ENCODE peak calls at places on chromosomes 6 and 20, in seven cellular contexts. One of them, this sample, is unnamed.
A peak's percentile ranks its signal among the peaks of the same experiment; 100 is the strongest.

GRCh38 chr20:39190666-39191570 is 228.8 kb downstream of the DHX35 start:
- DNase-seq in IMR-90: peak; percentile 44
- DNase-seq in HAP-1: no peak
- DNase-seq in GM23248: peak; percentile 88
- DNase-seq in CD4-positive, alpha-beta T cell: no peak
- DNase-seq in ascending aorta: no peak
- DNase-seq in psoas muscle: no peak
- DNase-seq in this sample: no peak

GRCh38 chr6:52331793-52332457 is 30.0 kb upstream of the PAQR8 start:
- DNase-seq in IMR-90: no peak
- DNase-seq in HAP-1: no peak
- DNase-seq in GM23248: no peak
- DNase-seq in CD4-positive, alpha-beta T cell: no peak
- DNase-seq in ascending aorta: no peak
- DNase-seq in psoas muscle: no peak
- DNase-seq in this sample: no peak

GRCh38 chr6:45713981-45714685 is 301.5 kb downstream of the CLIC5 start:
- DNase-seq in IMR-90: no peak
- DNase-seq in HAP-1: no peak
- DNase-seq in GM23248: no peak
- DNase-seq in CD4-positive, alpha-beta T cell: no peak
- DNase-seq in ascending aorta: no peak
- DNase-seq in psoas muscle: no peak
- DNase-seq in this sample: no peak

GRCh38 chr6:56356431-56356830 is 109.1 kb upstream of the COL21A1 start:
- DNase-seq in IMR-90: peak; percentile 44
- DNase-seq in HAP-1: no peak
- DNase-seq in GM23248: peak; percentile 79
- DNase-seq in CD4-positive, alpha-beta T cell: no peak
- DNase-seq in ascending aorta: no peak
- DNase-seq in psoas muscle: no peak
- DNase-seq in this sample: no peak

GRCh38 chr6:51360287-51360686 is 541.6 kb downstream of the TFAP2B start:
- DNase-seq in IMR-90: no peak
- DNase-seq in HAP-1: no peak
- DNase-seq in GM23248: no peak
- DNase-seq in CD4-positive, alpha-beta T cell: no peak
- DNase-seq in ascending aorta: no peak
- DNase-seq in psoas muscle: no peak
- DNase-seq in this sample: no peak

GRCh38 chr6:37819177-37819801 is at the start of gene ZFAND3:
- DNase-seq in IMR-90: peak; percentile 96
- DNase-seq in HAP-1: peak; percentile 97
- DNase-seq in GM23248: peak; percentile 99
- DNase-seq in CD4-positive, alpha-beta T cell: peak; percentile 89
- DNase-seq in ascending aorta: peak; percentile 98
- DNase-seq in psoas muscle: peak; percentile 99
- DNase-seq in this sample: peak; percentile 98

GRCh38 chr6:95087394-95088097 is 489.8 kb upstream of the MANEA start:
- DNase-seq in IMR-90: peak; percentile 94
- DNase-seq in HAP-1: peak; percentile 73
- DNase-seq in GM23248: peak; percentile 90
- DNase-seq in CD4-positive, alpha-beta T cell: no peak
- DNase-seq in ascending aorta: no peak
- DNase-seq in psoas muscle: no peak
- DNase-seq in this sample: peak; percentile 57

GRCh38 chr20:62812907-62813200 is 4.0 kb upstream of the COL9A3 start:
- DNase-seq in IMR-90: no peak
- DNase-seq in HAP-1: no peak
- DNase-seq in GM23248: no peak
- DNase-seq in CD4-positive, alpha-beta T cell: no peak
- DNase-seq in ascending aorta: no peak
- DNase-seq in psoas muscle: no peak
- DNase-seq in this sample: no peak

GRCh38 chr6:166490671-166491500 is 95.6 kb downstream of the RAMACL start:
- DNase-seq in IMR-90: peak; percentile 86
- DNase-seq in HAP-1: no peak
- DNase-seq in GM23248: no peak
- DNase-seq in CD4-positive, alpha-beta T cell: no peak
- DNase-seq in ascending aorta: no peak
- DNase-seq in psoas muscle: peak; percentile 19
- DNase-seq in this sample: no peak

GRCh38 chr6:153787341-153787606 is 251.8 kb upstream of the OPRM1 start:
- DNase-seq in IMR-90: no peak
- DNase-seq in HAP-1: no peak
- DNase-seq in GM23248: no peak
- DNase-seq in CD4-positive, alpha-beta T cell: no peak
- DNase-seq in ascending aorta: no peak
- DNase-seq in psoas muscle: no peak
- DNase-seq in this sample: no peak

GRCh38 chr6:55594442-55594841 is 15.4 kb upstream of the HMGCLL1 start:
- DNase-seq in IMR-90: no peak
- DNase-seq in HAP-1: no peak
- DNase-seq in GM23248: no peak
- DNase-seq in CD4-positive, alpha-beta T cell: no peak
- DNase-seq in ascending aorta: no peak
- DNase-seq in psoas muscle: no peak
- DNase-seq in this sample: no peak

GRCh38 chr6:136920216-136920857 is 1.8 kb upstream of the SLC35D3 start:
- DNase-seq in IMR-90: no peak
- DNase-seq in HAP-1: no peak
- DNase-seq in GM23248: peak; percentile 8
- DNase-seq in CD4-positive, alpha-beta T cell: no peak
- DNase-seq in ascending aorta: no peak
- DNase-seq in psoas muscle: no peak
- DNase-seq in this sample: no peak

DNA sequence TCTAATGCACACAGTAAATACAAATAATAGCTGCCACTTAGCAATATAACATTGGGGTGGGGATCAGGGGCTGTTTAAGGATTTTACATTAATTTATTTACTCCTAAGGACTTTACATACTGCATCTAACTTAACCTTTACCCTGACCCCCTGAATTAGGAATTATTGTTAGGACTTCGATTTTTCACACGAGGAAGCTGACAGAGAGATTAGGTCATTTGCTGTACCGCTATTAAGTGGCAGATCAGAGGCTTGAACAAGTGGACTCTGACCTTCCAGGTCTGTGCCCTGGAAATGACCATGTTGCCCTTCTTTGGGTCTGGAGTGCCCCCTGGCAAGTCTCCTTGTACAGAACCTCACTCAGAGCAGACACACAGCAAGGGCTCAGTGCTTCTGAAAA is 5.2 kb upstream of the ELMO2 start:
- DNase-seq in IMR-90: no peak
- DNase-seq in HAP-1: no peak
- DNase-seq in GM23248: no peak
- DNase-seq in CD4-positive, alpha-beta T cell: no peak
- DNase-seq in ascending aorta: no peak
- DNase-seq in psoas muscle: no peak
- DNase-seq in this sample: no peak
- H3K27me3 ChIP-seq in IMR-90: peaks cover 18% of the 10 kb centered on the region
- H3K27me3 ChIP-seq in HAP-1: peaks cover 3% of the 10 kb centered on the region
- H3K27me3 ChIP-seq in GM23248: peaks cover 24% of the 10 kb centered on the region
- H3K27me3 ChIP-seq in CD4-positive, alpha-beta T cell: peaks cover 11% of the 10 kb centered on the region
- H3K27me3 ChIP-seq in ascending aorta: no peaks in the 10 kb centered on the region
- H3K27me3 ChIP-seq in psoas muscle: no peaks in the 10 kb centered on the region
- H3K27me3 ChIP-seq in this sample: no peaks in the 10 kb centered on the region

GRCh38 chr6:97790926-97791590 is 508.0 kb upstream of the MMS22L start:
- DNase-seq in IMR-90: no peak
- DNase-seq in HAP-1: no peak
- DNase-seq in GM23248: no peak
- DNase-seq in CD4-positive, alpha-beta T cell: no peak
- DNase-seq in ascending aorta: no peak
- DNase-seq in psoas muscle: no peak
- DNase-seq in this sample: no peak
- H3K9me3 ChIP-seq in IMR-90: peaks cover 7% of the 10 kb centered on the region
- H3K9me3 ChIP-seq in HAP-1: no peaks in the 10 kb centered on the region
- H3K9me3 ChIP-seq in GM23248: no peaks in the 10 kb centered on the region
- H3K9me3 ChIP-seq in CD4-positive, alpha-beta T cell: peaks cover 4% of the 10 kb centered on the region
- H3K9me3 ChIP-seq in ascending aorta: no peaks in the 10 kb centered on the region
- H3K9me3 ChIP-seq in psoas muscle: no peaks in the 10 kb centered on the region
- H3K9me3 ChIP-seq in this sample: no peaks in the 10 kb centered on the region

GRCh38 chr6:30075094-30075986 is at the start of gene RNF39:
- DNase-seq in IMR-90: no peak
- DNase-seq in HAP-1: peak; percentile 19
- DNase-seq in GM23248: peak; percentile 29
- DNase-seq in CD4-positive, alpha-beta T cell: no peak
- DNase-seq in ascending aorta: no peak
- DNase-seq in psoas muscle: peak; percentile 39
- DNase-seq in this sample: no peak
- H3K27me3 ChIP-seq in IMR-90: peaks cover 81% of the 10 kb centered on the region
- H3K27me3 ChIP-seq in HAP-1: peaks cover 21% of the 10 kb centered on the region
- H3K27me3 ChIP-seq in GM23248: peaks cover 82% of the 10 kb centered on the region
- H3K27me3 ChIP-seq in CD4-positive, alpha-beta T cell: peaks cover 32% of the 10 kb centered on the region
- H3K27me3 ChIP-seq in ascending aorta: peaks cover 8% of the 10 kb centered on the region
- H3K27me3 ChIP-seq in psoas muscle: peaks cover 32% of the 10 kb centered on the region
- H3K27me3 ChIP-seq in this sample: peaks cover 9% of the 10 kb centered on the region

GRCh38 chr6:66103354-66103753 is 396.3 kb upstream of the EYS start:
- DNase-seq in IMR-90: no peak
- DNase-seq in HAP-1: no peak
- DNase-seq in GM23248: no peak
- DNase-seq in CD4-positive, alpha-beta T cell: no peak
- DNase-seq in ascending aorta: no peak
- DNase-seq in psoas muscle: no peak
- DNase-seq in this sample: no peak
- H3K9me3 ChIP-seq in IMR-90: peaks cover 5% of the 10 kb centered on the region
- H3K9me3 ChIP-seq in HAP-1: no peaks in the 10 kb centered on the region
- H3K9me3 ChIP-seq in GM23248: no peaks in the 10 kb centered on the region
- H3K9me3 ChIP-seq in CD4-positive, alpha-beta T cell: peaks cover 4% of the 10 kb centered on the region
- H3K9me3 ChIP-seq in ascending aorta: no peaks in the 10 kb centered on the region
- H3K9me3 ChIP-seq in psoas muscle: no peaks in the 10 kb centered on the region
- H3K9me3 ChIP-seq in this sample: no peaks in the 10 kb centered on the region

GRCh38 chr20:37256286-37256685 is 5.3 kb downstream of the GHRH start:
- DNase-seq in IMR-90: no peak
- DNase-seq in HAP-1: no peak
- DNase-seq in GM23248: no peak
- DNase-seq in CD4-positive, alpha-beta T cell: no peak
- DNase-seq in ascending aorta: no peak
- DNase-seq in psoas muscle: no peak
- DNase-seq in this sample: no peak

GRCh38 chr20:37259865-37260264 is 1.7 kb downstream of the GHRH start:
- DNase-seq in IMR-90: no peak
- DNase-seq in HAP-1: no peak
- DNase-seq in GM23248: no peak
- DNase-seq in CD4-positive, alpha-beta T cell: no peak
- DNase-seq in ascending aorta: no peak
- DNase-seq in psoas muscle: no peak
- DNase-seq in this sample: no peak

GRCh38 chr20:37259031-37259430 is 2.6 kb downstream of the GHRH start:
- DNase-seq in IMR-90: no peak
- DNase-seq in HAP-1: no peak
- DNase-seq in GM23248: no peak
- DNase-seq in CD4-positive, alpha-beta T cell: no peak
- DNase-seq in ascending aorta: no peak
- DNase-seq in psoas muscle: no peak
- DNase-seq in this sample: no peak

GRCh38 chr20:37257530-37257929 is 4.1 kb downstream of the GHRH start:
- DNase-seq in IMR-90: no peak
- DNase-seq in HAP-1: no peak
- DNase-seq in GM23248: no peak
- DNase-seq in CD4-positive, alpha-beta T cell: no peak
- DNase-seq in ascending aorta: no peak
- DNase-seq in psoas muscle: no peak
- DNase-seq in this sample: no peak

DNA sequence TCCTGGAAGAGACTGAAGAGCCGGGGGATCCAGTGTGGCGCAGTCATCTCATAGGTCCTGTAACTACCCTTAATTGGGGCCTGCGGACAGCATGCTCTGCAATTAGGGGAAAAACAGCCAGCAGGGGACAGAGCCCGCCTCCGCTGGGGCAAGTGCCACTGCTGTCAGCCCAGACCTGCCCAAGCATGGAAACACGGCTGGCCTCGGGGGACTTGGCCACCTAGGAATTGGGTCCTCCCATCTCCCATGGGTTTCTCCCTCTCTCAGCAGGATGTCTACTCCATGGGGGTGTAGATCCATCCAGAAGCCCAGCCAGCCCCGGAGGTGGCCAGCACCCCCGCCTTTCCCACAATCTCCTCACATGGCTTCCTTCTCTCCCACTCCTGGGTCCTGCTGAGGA is 3.6 kb downstream of the GHRH start:
- DNase-seq in IMR-90: no peak
- DNase-seq in HAP-1: no peak
- DNase-seq in GM23248: no peak
- DNase-seq in CD4-positive, alpha-beta T cell: no peak
- DNase-seq in ascending aorta: no peak
- DNase-seq in psoas muscle: no peak
- DNase-seq in this sample: no peak
- H3K27me3 ChIP-seq in IMR-90: peaks cover 57% of the 10 kb centered on the region
- H3K27me3 ChIP-seq in HAP-1: peaks cover 16% of the 10 kb centered on the region
- H3K27me3 ChIP-seq in GM23248: peaks cover 34% of the 10 kb centered on the region
- H3K27me3 ChIP-seq in CD4-positive, alpha-beta T cell: no peaks in the 10 kb centered on the region
- H3K27me3 ChIP-seq in ascending aorta: no peaks in the 10 kb centered on the region
- H3K27me3 ChIP-seq in psoas muscle: no peaks in the 10 kb centered on the region
- H3K27me3 ChIP-seq in this sample: no peaks in the 10 kb centered on the region

GRCh38 chr6:23350752-23351453 is 775.1 kb upstream of the NRSN1 start:
- DNase-seq in IMR-90: no peak
- DNase-seq in HAP-1: no peak
- DNase-seq in GM23248: no peak
- DNase-seq in CD4-positive, alpha-beta T cell: no peak
- DNase-seq in ascending aorta: no peak
- DNase-seq in psoas muscle: no peak
- DNase-seq in this sample: no peak
- H3K9me3 ChIP-seq in IMR-90: no peaks in the 10 kb centered on the region
- H3K9me3 ChIP-seq in HAP-1: no peaks in the 10 kb centered on the region
- H3K9me3 ChIP-seq in GM23248: no peaks in the 10 kb centered on the region
- H3K9me3 ChIP-seq in CD4-positive, alpha-beta T cell: no peaks in the 10 kb centered on the region
- H3K9me3 ChIP-seq in ascending aorta: no peaks in the 10 kb centered on the region
- H3K9me3 ChIP-seq in psoas muscle: no peaks in the 10 kb centered on the region
- H3K9me3 ChIP-seq in this sample: no peaks in the 10 kb centered on the region

DNA sequence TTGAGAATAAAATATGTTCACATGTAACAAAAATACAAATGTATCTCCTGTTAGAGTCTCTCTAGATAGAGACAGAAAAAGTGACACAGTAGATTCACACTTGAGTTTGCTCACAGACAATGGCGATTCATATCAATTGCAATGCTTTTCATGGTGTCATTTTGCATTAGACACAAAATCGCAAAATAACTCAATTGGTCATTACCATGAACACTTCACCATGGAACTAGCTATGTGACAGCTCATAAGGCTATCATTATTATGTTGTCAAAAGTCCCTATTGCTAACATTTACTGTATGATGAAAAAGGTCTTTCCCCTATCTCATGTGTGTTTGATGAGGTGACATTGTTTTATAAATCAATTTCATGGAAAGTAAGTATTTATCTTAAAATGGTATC is 249.5 kb upstream of the AGPAT4 start:
- DNase-seq in IMR-90: no peak
- DNase-seq in HAP-1: no peak
- DNase-seq in GM23248: no peak
- DNase-seq in CD4-positive, alpha-beta T cell: no peak
- DNase-seq in ascending aorta: no peak
- DNase-seq in psoas muscle: no peak
- DNase-seq in this sample: no peak
- H3K27me3 ChIP-seq in IMR-90: no peaks in the 10 kb centered on the region
- H3K27me3 ChIP-seq in HAP-1: peaks cover 13% of the 10 kb centered on the region
- H3K27me3 ChIP-seq in GM23248: no peaks in the 10 kb centered on the region
- H3K27me3 ChIP-seq in CD4-positive, alpha-beta T cell: no peaks in the 10 kb centered on the region
- H3K27me3 ChIP-seq in ascending aorta: no peaks in the 10 kb centered on the region
- H3K27me3 ChIP-seq in psoas muscle: no peaks in the 10 kb centered on the region
- H3K27me3 ChIP-seq in this sample: no peaks in the 10 kb centered on the region

GRCh38 chr6:143664171-143664570 is 13.6 kb upstream of the PHACTR2 start:
- DNase-seq in IMR-90: no peak
- DNase-seq in HAP-1: no peak
- DNase-seq in GM23248: no peak
- DNase-seq in CD4-positive, alpha-beta T cell: no peak
- DNase-seq in ascending aorta: no peak
- DNase-seq in psoas muscle: no peak
- DNase-seq in this sample: no peak
- H3K9me3 ChIP-seq in IMR-90: peaks cover 2% of the 10 kb centered on the region
- H3K9me3 ChIP-seq in HAP-1: no peaks in the 10 kb centered on the region
- H3K9me3 ChIP-seq in GM23248: no peaks in the 10 kb centered on the region
- H3K9me3 ChIP-seq in CD4-positive, alpha-beta T cell: peaks cover 8% of the 10 kb centered on the region
- H3K9me3 ChIP-seq in ascending aorta: peaks cover 8% of the 10 kb centered on the region
- H3K9me3 ChIP-seq in psoas muscle: no peaks in the 10 kb centered on the region
- H3K9me3 ChIP-seq in this sample: no peaks in the 10 kb centered on the region

This sample was measured in right lobe of liver.